ENCODE peak calls at places on chromosomes 11 and 22, in six cellular contexts. W is bronchial epithelial cell; I is foreskin fibroblast; H is cardiac fibroblast; P is brain microvascular endothelial cell; U is CD8-positive, alpha-beta T cell. D is an unnamed sample.
A peak's percentile ranks its signal among the peaks of the same experiment; 100 is the strongest.

GRCh38 chr11:26753738-26754504 is 32.1 kb upstream of the SLC5A12 start:
- DNase-seq in W (peak; percentile 63), I (peak; percentile 58), H (peak; percentile 83), P (peak; percentile 76), U (no peak), D (peak; percentile 82)

GRCh38 chr11:106708348-106708747 is 309.9 kb downstream of the GUCY1A2 start:
- DNase-seq in W (no peak), I (no peak), H (no peak), P (no peak), U (no peak), D (no peak)

GRCh38 chr22:32814289-32814865 is 12.9 kb downstream of the TIMP3 start:
- DNase-seq in W (no peak), I (no peak), H (no peak), P (no peak), U (no peak), D (no peak)

GRCh38 chr22:19448076-19448607 is 631 bp upstream of the C22orf39 start:
- DNase-seq in W (peak; percentile 57), I (peak; percentile 58), H (peak; percentile 77), P (peak; percentile 51), U (no peak), D (peak; percentile 68)

GRCh38 chr11:113162590-113162961 is 151.8 kb upstream of the TTC12 start:
- DNase-seq in W (no peak), I (no peak), H (peak; percentile 37), P (no peak), U (no peak), D (peak; percentile 20)

GRCh38 chr11:93957553-93957952 is 63.6 kb upstream of the HEPHL1 start:
- DNase-seq in W (no peak), I (no peak), H (no peak), P (no peak), U (no peak), D (no peak)

GRCh38 chr22:38167988-38168407 is 13.6 kb downstream of the PLA2G6 start:
- DNase-seq in W (peak; percentile 63), I (no peak), H (peak; percentile 25), P (no peak), U (no peak), D (no peak)

GRCh38 chr11:117281159-117281558 is 10.0 kb upstream of the BACE1-AS start:
- DNase-seq in W (peak; percentile 89), I (peak; percentile 94), H (peak; percentile 97), P (peak; percentile 91), U (no peak), D (peak; percentile 94)

GRCh38 chr11:1453611-1454386 is 32.8 kb downstream of the MOB2 start:
- DNase-seq in W (peak; percentile 45), I (no peak), H (no peak), P (no peak), U (no peak), D (no peak)

GRCh38 chr11:8593935-8594909 is at the start of gene STK33:
- DNase-seq in W (no peak), I (no peak), H (peak; percentile 28), P (no peak), U (peak; percentile 9), D (peak; percentile 51)

GRCh38 chr11:120883404-120884135 is 140.3 kb upstream of the TBCEL start:
- DNase-seq in W (peak; percentile 21), I (peak; percentile 41), H (peak; percentile 65), P (no peak), U (no peak), D (peak; percentile 34)

GRCh38 chr11:17991799-17992433 is 20.9 kb downstream of the SERGEF start:
- DNase-seq in W (peak; percentile 57), I (peak; percentile 48), H (peak; percentile 76), P (no peak), U (peak; percentile 20), D (peak; percentile 64)

GRCh38 chr11:129817282-129818051 is 1.8 kb downstream of the TMEM45B start:
- DNase-seq in W (peak; percentile 39), I (no peak), H (no peak), P (no peak), U (no peak), D (no peak)

DNA sequence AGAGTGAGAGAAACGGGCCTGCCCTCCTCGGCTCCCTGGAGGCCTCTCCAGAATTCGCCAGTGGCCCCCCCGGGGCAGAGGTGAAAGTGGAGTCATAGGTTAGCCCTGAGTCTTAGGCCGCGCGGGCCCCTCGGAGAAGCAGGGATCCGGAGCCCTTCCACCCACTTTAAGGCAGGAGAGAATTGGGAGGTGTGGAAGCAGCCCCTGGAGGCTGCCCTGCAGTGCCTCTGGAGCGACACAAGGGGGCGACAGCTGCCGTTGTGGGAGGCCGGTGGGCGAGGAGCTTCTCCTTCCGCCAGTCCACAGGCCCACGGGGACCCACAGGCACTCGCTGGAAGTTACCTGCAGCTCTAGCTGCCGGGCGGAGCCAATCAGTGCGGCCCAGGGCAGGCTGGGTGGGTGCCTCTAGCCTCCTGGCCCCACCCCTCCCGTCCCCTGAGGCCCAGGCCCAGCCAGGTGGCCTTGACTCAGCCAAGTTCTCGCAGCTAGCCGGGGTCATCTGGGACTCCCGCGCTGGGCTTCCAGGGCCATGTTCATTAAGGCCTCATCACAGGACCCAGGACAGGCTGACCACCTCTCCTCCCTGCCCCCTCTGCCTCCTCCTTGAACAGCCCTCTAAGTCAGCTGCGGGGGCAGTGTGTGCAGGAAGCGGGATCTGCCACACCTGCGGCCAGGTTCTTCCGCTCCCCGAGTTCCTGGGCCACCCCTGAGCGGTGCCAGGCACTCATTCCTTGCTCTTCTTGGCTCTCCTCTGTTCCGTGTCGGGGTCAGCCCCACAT is 5.0 kb downstream of the DGKZ start:
- DNase-seq in W (no peak), I (no peak), H (peak; percentile 58), P (no peak), U (peak; percentile 62), D (no peak)
- H3K4me3 ChIP-seq in W (no peak overlapping the region), I (no peak overlapping the region), H (no peak overlapping the region), P (no peak overlapping the region), U (peak overlapping the region; percentile 66), D (no peak overlapping the region)

GRCh38 chr22:26670459-26670858 is 13.1 kb downstream of the MIAT start:
- DNase-seq in W (no peak), I (no peak), H (no peak), P (no peak), U (no peak), D (no peak)
- TF ChIP-seq CTCF in W (no peak), I (no peak), H (no peak), P (no peak), U (no peak), D (no peak)

DNA sequence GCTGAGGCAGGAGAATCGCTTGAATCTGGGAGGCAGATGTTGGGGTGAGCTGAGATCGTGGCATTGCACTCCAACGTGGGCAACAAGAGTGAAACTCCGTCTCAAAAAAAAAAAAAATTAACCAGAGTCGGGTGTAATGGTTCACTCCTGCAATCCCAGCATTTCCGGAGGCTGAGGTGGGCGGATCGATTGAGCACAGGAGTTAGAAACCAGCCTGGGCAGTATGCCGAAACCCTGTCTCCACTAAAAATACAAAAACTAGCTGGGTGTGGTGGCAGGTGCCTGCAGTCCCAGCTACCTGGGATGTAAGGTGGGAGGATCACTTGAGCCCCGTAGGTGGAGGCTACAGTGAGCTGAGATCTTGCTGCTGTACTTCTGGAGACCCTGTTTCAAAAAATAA is 1.5 kb downstream of the RANGAP1 start:
- DNase-seq in W (no peak), I (no peak), H (no peak), P (no peak), U (no peak), D (no peak)
- H3K4me3 ChIP-seq in W (no peak overlapping the region), I (peak overlapping the region; percentile 64), H (no peak overlapping the region), P (no peak overlapping the region), U (no peak overlapping the region), D (no peak overlapping the region)

DNA sequence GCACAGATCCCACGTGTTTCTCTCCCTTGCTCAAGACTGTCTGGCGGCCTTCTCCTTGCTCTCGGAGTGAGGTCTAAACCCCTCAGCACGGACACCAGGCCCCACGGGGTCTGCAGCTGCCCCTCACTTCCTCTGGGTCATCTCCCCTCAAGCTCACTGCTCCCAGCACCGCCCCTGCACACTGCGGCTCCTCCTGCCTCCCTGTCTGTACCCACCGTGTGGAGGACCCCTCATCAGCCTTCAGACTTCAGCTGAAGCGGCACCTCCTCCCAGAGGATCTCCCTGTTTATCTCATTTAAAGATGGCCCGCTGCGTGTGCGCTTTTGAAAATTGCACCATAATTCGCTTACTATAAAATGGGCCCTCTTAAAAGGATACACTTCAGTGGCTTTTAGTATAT is 14.6 kb upstream of the TPCN2 start:
- DNase-seq in W (no peak), I (no peak), H (no peak), P (no peak), U (no peak), D (no peak)
- TF ChIP-seq CTCF in W (no peak), I (no peak), H (no peak), P (no peak), U (no peak), D (no peak)

DNA sequence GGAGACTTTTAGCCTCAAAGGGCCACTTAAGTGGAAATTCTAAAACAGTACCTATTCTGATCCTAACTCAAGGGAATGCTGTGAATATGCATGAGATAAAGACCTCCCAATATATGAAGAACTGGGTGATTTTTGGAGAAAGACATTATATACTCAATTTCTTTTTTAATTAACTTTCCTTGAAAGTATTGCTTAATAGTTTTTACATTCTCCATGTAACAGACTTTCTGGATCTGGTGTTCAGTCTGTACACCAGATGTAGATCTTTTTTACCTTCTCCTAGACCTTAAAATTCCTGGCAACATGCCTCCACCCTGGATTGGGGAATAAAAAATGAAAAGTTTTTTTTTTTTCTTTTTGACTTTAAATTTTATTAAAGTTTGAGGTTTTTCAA is 777 bp downstream of the NNMT start:
- DNase-seq in W (no peak), I (no peak), H (no peak), P (no peak), U (no peak), D (no peak)
- H3K4me3 ChIP-seq in W (no peak overlapping the region), I (peak overlapping the region; percentile 71), H (peak overlapping the region; percentile 70), P (peak overlapping the region; percentile 68), U (no peak overlapping the region), D (peak overlapping the region; percentile 80)

DNA sequence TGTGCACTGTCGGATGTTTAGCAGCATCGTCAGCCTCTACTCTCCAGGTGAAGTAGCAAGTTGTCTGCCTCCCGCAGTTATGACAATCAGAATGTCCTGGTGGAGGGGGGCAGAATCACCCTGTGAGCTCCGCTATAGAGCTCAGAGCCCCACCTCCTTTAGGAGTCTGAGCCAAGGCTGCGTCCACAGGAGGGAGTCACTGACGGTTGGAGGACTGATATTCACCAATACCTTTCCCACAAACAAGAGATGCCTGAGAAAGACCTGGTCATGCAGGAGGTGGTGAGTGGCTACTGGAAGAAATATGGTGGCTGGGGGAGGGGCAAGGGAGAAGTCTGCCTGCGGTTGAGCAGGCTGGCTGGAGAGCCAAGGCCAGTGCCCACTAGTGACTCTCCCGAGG is 41.7 kb upstream of the ADA2 start:
- DNase-seq in W (no peak), I (no peak), H (no peak), P (no peak), U (no peak), D (no peak)
- TF ChIP-seq CTCF in W (no peak), I (no peak), H (no peak), P (no peak), U (no peak), D (no peak)